ENCODE peak calls at places on chromosomes 4 and X, in five cellular contexts. Z, B, M, N and E are unnamed samples.

GRCh38 chr4:46432923-46433322 is 43.0 kb upstream of the GABRA2 start:
- DNase-seq in Z (no peak), B (peak; percentile 85), M (peak; percentile 80), N (no peak), E (no peak)

GRCh38 chr4:7660640-7661039 is 225.9 kb upstream of the PSAPL1 start:
- DNase-seq in Z (no peak), B (no peak), M (no peak), N (no peak), E (no peak)

GRCh38 chrX:150694738-150695410 is 1.7 kb downstream of the MTMR1 start:
- DNase-seq in Z (no peak), B (no peak), M (no peak), N (no peak), E (no peak)

GRCh38 chr4:151922306-151922705 is 161.5 kb upstream of the GATB start:
- DNase-seq in Z (no peak), B (peak; percentile 4), M (no peak), N (no peak), E (no peak)

GRCh38 chrX:9249452-9249851 is 215.4 kb upstream of the TBL1X start:
- DNase-seq in Z (no peak), B (no peak), M (no peak), N (no peak), E (no peak)

GRCh38 chr4:59855630-59856352 is 1344.3 kb upstream of the ADGRL3 start:
- DNase-seq in Z (no peak), B (no peak), M (no peak), N (no peak), E (no peak)

GRCh38 chr4:47615385-47615784 is 130.3 kb downstream of the ATP10D start:
- DNase-seq in Z (no peak), B (peak; percentile 63), M (no peak), N (no peak), E (no peak)

GRCh38 chr4:8731364-8731763 is 138.8 kb downstream of the CPZ start:
- DNase-seq in Z (peak; percentile 5), B (no peak), M (no peak), N (no peak), E (no peak)

GRCh38 chrX:109890910-109891502 is 111.9 kb upstream of the TMEM164 start:
- DNase-seq in Z (peak; percentile 49), B (peak; percentile 59), M (peak; percentile 66), N (peak; percentile 35), E (peak; percentile 26)

GRCh38 chrX:119482497-119483480 is 14.5 kb downstream of the SLC25A5 start:
- DNase-seq in Z (peak; percentile 76), B (peak; percentile 39), M (peak; percentile 73), N (peak; percentile 51), E (peak; percentile 38)

GRCh38 chr4:140096483-140096861 is 57.5 kb downstream of the MAML3 start:
- DNase-seq in Z (no peak), B (no peak), M (no peak), N (no peak), E (no peak)

GRCh38 chr4:108454227-108454626 is 166.1 kb upstream of the RPL34 start:
- DNase-seq in Z (no peak), B (no peak), M (no peak), N (no peak), E (no peak)

GRCh38 chrX:53714580-53715335 is 28.2 kb upstream of the HUWE1 start:
- DNase-seq in Z (peak; percentile 14), B (peak; percentile 57), M (no peak), N (no peak), E (no peak)

GRCh38 chr4:107319386-107319785 is 283.3 kb upstream of the DKK2 start:
- DNase-seq in Z (no peak), B (no peak), M (no peak), N (no peak), E (no peak)

GRCh38 chr4:8112036-8112576 is 46.5 kb downstream of the ABLIM2 start:
- DNase-seq in Z (no peak), B (no peak), M (no peak), N (no peak), E (no peak)

GRCh38 chr4:74117024-74117534 is 18.1 kb upstream of the CXCL2 start:
- DNase-seq in Z (peak; percentile 49), B (peak; percentile 98), M (no peak), N (peak; percentile 80), E (no peak)

GRCh38 chr4:43014266-43014665 is 121.8 kb downstream of the GRXCR1 start:
- DNase-seq in Z (no peak), B (no peak), M (no peak), N (no peak), E (no peak)

GRCh38 chr4:153238146-153238919 is 34.1 kb downstream of the TRIM2 start:
- DNase-seq in Z (no peak), B (no peak), M (no peak), N (no peak), E (no peak)

GRCh38 chr4:119113033-119113655 is 22.5 kb upstream of the MYOZ2 start:
- DNase-seq in Z (no peak), B (peak; percentile 96), M (no peak), N (no peak), E (peak; percentile 13)

GRCh38 chr4:12852338-12853307 is 631.5 kb downstream of the RAB28 start:
- DNase-seq in Z (no peak), B (peak; percentile 52), M (no peak), N (peak; percentile 7), E (no peak)

GRCh38 chr4:163017135-163017534 is 149.6 kb downstream of the NAF1 start:
- DNase-seq in Z (no peak), B (no peak), M (no peak), N (no peak), E (no peak)
- TF ChIP-seq POLR2A in Z (no peak), B (no peak), M (no peak), N (no peak), E (no peak)

DNA sequence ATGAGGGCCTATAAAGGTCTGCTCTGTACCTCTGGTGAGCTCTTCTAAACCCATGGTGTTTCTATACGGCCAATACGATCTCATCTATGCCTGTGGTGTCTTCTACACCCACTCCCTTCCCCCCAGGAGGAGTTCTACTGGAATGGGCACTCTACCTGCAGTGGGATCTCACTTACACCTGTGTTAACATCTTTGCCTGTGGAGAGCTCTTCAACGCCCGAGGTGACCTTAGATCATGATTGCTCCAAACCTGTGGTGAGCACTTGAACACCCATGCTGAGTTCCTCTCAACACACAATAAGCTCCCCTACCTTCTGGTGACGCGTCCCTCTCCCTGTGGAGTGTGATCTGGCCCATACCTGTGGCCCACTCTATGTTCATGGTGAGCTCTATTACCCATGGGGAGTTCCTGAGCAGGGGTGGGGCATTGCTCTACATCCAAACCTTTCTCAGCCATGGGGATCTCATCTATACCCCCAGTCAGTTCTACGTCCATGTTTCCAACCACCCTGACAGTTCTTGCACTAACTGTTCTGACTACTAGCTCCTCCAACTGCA is 48.6 kb downstream of the BCOR start:
- DNase-seq in Z (no peak), B (no peak), M (no peak), N (no peak), E (no peak)
- TF ChIP-seq POLR2A in Z (no peak), B (no peak), M (no peak), N (no peak), E (no peak)

GRCh38 chrX:136907626-136908025 is 27.1 kb upstream of the RBMX start:
- DNase-seq in Z (no peak), B (no peak), M (peak; percentile 50), N (no peak), E (no peak)

GRCh38 chrX:136906921-136907510 is 26.5 kb upstream of the RBMX start:
- DNase-seq in Z (no peak), B (no peak), M (no peak), N (no peak), E (no peak)

GRCh38 chrX:136910565-136911040 is 30.1 kb upstream of the RBMX start:
- DNase-seq in Z (no peak), B (peak; percentile 42), M (no peak), N (no peak), E (no peak)

GRCh38 chrX:136909119-136909705 is 28.7 kb upstream of the RBMX start:
- DNase-seq in Z (peak; percentile 84), B (peak; percentile 45), M (peak; percentile 78), N (peak; percentile 80), E (peak; percentile 66)

DNA sequence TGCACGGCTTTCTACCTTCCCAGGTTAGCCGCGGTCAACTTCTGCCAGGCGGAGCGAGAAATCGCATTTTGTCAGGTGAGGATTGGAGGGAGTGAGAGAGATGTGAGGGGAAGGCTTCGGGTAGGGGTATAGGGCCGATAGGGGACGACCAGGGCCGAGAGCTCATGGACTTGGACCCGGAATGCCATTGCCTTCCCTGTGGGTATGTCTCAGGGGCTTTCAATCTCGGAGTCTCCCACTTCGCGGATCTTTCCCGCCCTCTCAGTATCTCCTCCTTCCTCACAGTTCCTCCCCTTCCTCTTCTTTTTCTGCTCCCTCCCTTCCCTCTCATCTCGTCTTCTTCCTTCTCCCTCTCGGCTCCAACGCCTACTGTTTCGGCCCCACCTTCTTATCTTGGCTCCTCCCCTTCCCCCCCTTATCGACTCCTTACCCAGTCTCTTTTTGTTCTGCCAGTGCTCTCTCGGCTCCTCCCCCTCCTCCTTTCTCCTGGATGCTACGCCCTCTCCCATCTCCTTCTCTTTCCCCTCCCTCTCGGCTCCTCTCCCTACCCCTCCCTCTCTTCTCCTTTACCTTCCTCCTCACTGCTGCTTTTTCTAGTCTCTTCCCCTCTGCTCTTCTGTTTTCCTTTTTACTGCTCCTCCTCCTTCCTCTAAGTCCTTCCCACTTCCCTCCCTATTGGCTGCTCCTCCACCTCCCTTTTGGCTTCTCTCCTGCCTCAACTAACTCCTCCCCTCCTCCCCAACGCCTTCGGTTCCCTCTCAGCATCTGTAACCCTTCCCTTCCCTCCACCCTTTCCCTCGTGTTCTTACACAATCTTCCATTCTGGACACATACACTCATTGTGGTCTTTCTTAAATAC is 29.4 kb upstream of the RBMX start:
- DNase-seq in Z (peak; percentile 83), B (peak; percentile 91), M (peak; percentile 89), N (peak; percentile 83), E (peak; percentile 48)
- TF ChIP-seq POLR2A in Z (peak; percentile 60), B (no peak), M (no peak), N (no peak), E (peak; percentile 34)

GRCh38 chr4:158721680-158722079 is 1.5 kb downstream of the PPID start:
- DNase-seq in Z (no peak), B (no peak), M (no peak), N (no peak), E (no peak)

GRCh38 chr4:158724647-158725046 is 1.5 kb upstream of the PPID start:
- DNase-seq in Z (no peak), B (no peak), M (no peak), N (no peak), E (no peak)

GRCh38 chr4:158722291-158722916 is 792 bp downstream of the PPID start:
- DNase-seq in Z (no peak), B (peak; percentile 48), M (peak; percentile 26), N (no peak), E (no peak)

GRCh38 chr4:158728256-158728655 is 5.1 kb upstream of the PPID start:
- DNase-seq in Z (no peak), B (no peak), M (no peak), N (no peak), E (no peak)

DNA sequence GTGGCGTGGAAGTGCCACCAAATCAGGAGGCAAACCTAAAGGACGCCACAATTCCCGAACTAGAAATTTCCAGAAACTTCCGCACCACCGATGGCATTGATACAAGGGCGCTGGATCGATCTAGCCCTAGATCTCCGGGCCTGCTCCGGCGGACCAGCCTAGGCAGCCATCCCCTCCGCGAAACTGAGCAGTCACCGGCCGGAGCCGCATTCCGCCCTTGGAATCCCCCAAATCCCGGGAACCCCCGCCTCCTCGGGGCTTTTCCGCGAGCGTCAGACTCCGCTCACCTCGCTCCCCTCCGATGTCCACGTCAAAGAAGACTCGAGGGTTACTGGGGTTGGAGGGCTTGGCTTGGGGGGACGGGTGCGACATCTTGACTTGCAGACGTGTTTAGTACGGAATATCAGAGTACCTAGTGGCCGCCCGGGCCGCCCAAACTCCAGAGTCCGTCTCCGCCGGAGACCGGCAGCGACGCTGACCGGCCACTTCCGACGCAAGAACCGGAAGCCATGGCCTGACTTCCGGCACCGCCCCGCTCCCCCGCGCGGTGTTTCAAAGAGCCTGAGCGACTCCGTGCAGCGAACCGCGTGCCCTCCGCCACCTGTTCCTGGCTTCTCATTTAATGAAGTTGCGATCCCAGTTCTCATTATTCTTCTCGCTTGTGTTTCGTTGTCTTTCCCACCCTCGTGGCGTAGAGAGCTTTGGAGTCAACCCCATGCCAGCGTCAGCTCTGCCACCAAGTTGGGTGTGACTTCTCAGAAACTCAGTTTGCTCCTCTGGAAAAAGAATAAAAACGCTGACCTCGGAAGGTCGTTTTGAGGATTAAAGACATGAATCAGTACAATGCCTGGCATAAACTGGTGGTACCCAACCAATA is at the start of gene PPID:
- DNase-seq in Z (peak; percentile 90), B (peak; percentile 70), M (peak; percentile 90), N (peak; percentile 86), E (peak; percentile 63)
- TF ChIP-seq POLR2A in Z (peak; percentile 78), B (peak; percentile 89), M (no peak), N (no peak), E (peak; percentile 83)